ENCODE peak calls at places on chromosomes 16 and 17, in four cellular contexts. S, B, R and M are unnamed samples.
A peak's percentile ranks its signal among the peaks of the same experiment; 100 is the strongest.

GRCh38 chr16:58034786-58035185 is 9.2 kb downstream of the MMP15 start:
- DNase-seq in B (no peak), R (no peak), S (no peak), M (no peak)

GRCh38 chr16:72995151-72995881 is 52.6 kb downstream of the ZFHX3 start:
- DNase-seq in R (no peak), B (no peak), S (no peak), M (no peak)

GRCh38 chr17:15123593-15124590 is 141.2 kb downstream of the PMP22 start:
- DNase-seq in S (no peak), B (no peak), R (no peak), M (no peak)

GRCh38 chr16:897701-898100 is 73.1 kb downstream of the LMF1 start:
- DNase-seq in B (no peak), R (no peak), S (peak; percentile 12), M (no peak)

GRCh38 chr17:82344175-82344907 is 10.8 kb upstream of the SECTM1 start:
- DNase-seq in B (no peak), S (no peak), R (no peak), M (no peak)

GRCh38 chr17:42695500-42695899 is 13.2 kb downstream of the CNTNAP1 start:
- DNase-seq in S (no peak), R (peak; percentile 9), B (no peak), M (no peak)

GRCh38 chr16:69195371-69196029 is 8.5 kb downstream of the SNTB2 start:
- DNase-seq in B (no peak), R (no peak), S (no peak), M (no peak)

GRCh38 chr16:85172465-85173071 is 60.3 kb upstream of the CIBAR2 start:
- DNase-seq in S (peak; percentile 10), R (no peak), B (no peak), M (peak; percentile 36)

GRCh38 chr17:8479431-8479947 is 43.8 kb downstream of the NDEL1 start:
- DNase-seq in S (no peak), R (peak; percentile 63), B (no peak), M (no peak)

GRCh38 chr16:66908762-66909559 is 9.7 kb downstream of the CDH16 start:
- DNase-seq in S (no peak), R (no peak), B (no peak), M (no peak)

GRCh38 chr16:71537643-71538042 is 11.4 kb downstream of the CHST4 start:
- DNase-seq in R (no peak), S (no peak), B (peak; percentile 3), M (no peak)

GRCh38 chr17:39863918-39864746 is at the start of gene IKZF3:
- DNase-seq in R (no peak), B (peak; percentile 82), S (peak; percentile 82), M (peak; percentile 20)

GRCh38 chr17:60161598-60162330 is 12.0 kb downstream of the CA4 start:
- DNase-seq in R (no peak), S (no peak), B (no peak), M (no peak)

GRCh38 chr16:57569306-57569946 is 27.0 kb downstream of the ADGRG5 start:
- DNase-seq in S (no peak), R (no peak), B (no peak), M (no peak)

GRCh38 chr16:47244206-47244605 is 100.5 kb upstream of the NETO2 start:
- DNase-seq in B (no peak), R (no peak), S (no peak), M (no peak)

GRCh38 chr17:65145743-65146142 is 8.6 kb downstream of the RGS9 start:
- DNase-seq in S (no peak), R (no peak), B (no peak), M (no peak)

GRCh38 chr16:77394699-77395098 is 40.1 kb downstream of the ADAMTS18 start:
- DNase-seq in R (no peak), B (no peak), S (no peak), M (no peak)

GRCh38 chr17:50055055-50055425 is 870 bp upstream of the ITGA3 start:
- DNase-seq in B (peak; percentile 22), S (no peak), R (no peak), M (no peak)

GRCh38 chr16:62870554-62870953 is 834.3 kb upstream of the CDH8 start:
- DNase-seq in S (no peak), B (no peak), R (no peak), M (no peak)

GRCh38 chr16:11078812-11079459 is 134.6 kb downstream of the CLEC16A start:
- DNase-seq in R (peak; percentile 72), B (no peak), S (no peak), M (no peak)

GRCh38 chr17:48575673-48576478 is 2.3 kb downstream of the HOXB4 start:
- DNase-seq in R (no peak), B (no peak), S (no peak), M (no peak)
- H3K27me3 ChIP-seq in R (no peaks in the 10 kb centered on the region), B (no peaks in the 10 kb centered on the region), S (peaks cover 21% of the 10 kb centered on the region), M (peaks cover 87% of the 10 kb centered on the region)

GRCh38 chr17:63783522-63783921 is 9.6 kb downstream of the DDX42 start:
- DNase-seq in S (no peak), R (no peak), B (no peak), M (no peak)
- H3K27me3 ChIP-seq in S (no peaks in the 10 kb centered on the region), R (no peaks in the 10 kb centered on the region), B (no peaks in the 10 kb centered on the region), M (no peaks in the 10 kb centered on the region)

GRCh38 chr16:1916654-1916990 is 1.6 kb downstream of the HS3ST6 start:
- DNase-seq in B (no peak), R (no peak), S (no peak), M (no peak)

GRCh38 chr16:1914084-1914608 is 4.1 kb downstream of the HS3ST6 start:
- DNase-seq in S (no peak), B (no peak), R (no peak), M (no peak)

GRCh38 chr16:1915732-1916653 is 2.2 kb downstream of the HS3ST6 start:
- DNase-seq in B (no peak), R (no peak), S (no peak), M (no peak)

GRCh38 chr16:1913327-1914083 is 4.7 kb downstream of the HS3ST6 start:
- DNase-seq in B (no peak), R (no peak), S (no peak), M (no peak)

GRCh38 chr16:1914759-1915387 is 3.3 kb downstream of the HS3ST6 start:
- DNase-seq in S (no peak), B (no peak), R (no peak), M (no peak)
- H3K27me3 ChIP-seq in S (no peaks in the 10 kb centered on the region), B (peaks cover 10% of the 10 kb centered on the region), R (no peaks in the 10 kb centered on the region), M (peaks cover 44% of the 10 kb centered on the region)

DNA sequence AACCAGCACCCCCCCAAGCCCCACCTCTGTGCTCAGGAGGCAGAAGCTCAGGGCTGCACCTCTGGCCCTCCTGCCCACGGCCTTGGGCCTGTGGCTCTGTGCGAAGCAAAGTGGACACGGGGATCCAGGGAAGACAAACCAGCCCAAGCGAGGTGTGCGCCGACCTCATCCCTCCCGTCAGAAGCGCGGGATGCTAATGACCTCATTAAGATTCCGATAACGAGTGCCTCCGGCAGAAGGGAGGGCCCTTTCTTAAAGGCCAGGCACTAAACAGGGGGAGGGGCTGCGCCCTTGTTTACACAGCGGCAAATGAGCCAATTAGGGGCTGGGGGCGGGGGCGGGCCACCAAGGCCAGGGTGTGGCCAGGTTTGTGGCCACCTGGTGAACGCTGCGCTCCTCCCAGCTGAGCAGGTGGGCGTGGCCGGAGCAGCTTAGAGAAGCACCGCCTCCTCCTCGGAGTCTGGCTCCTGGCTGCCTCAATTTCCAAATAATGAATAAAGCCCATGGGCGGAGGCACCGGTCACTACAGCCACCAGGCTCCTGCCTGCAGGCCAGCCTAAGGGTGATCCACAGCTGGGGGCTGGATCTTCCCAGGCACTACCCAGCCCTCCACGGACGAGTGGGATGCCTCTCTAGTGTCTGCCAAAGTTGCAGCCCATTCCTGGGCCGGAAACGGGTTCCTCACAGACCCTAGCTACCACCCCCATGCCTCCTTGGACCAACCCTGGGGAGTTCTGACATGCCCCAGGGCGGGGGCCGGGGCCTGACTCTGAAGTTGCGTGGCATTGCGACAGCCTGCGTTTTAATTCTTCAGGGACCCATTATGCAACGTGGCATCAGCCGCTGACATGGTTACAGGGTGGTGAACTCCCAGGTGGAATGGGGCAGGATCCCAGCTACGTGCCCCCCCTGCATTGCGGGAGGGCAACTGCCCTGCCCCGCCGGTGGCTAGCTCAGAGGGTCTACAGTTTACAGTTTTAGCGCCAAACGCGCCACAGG is 3.0 kb downstream of the CBX4 start:
- DNase-seq in S (peak; percentile 21), R (no peak), B (no peak), M (peak; percentile 77)
- H3K27me3 ChIP-seq in S (peaks cover 14% of the 10 kb centered on the region), R (no peaks in the 10 kb centered on the region), B (peaks cover 14% of the 10 kb centered on the region), M (peaks cover 11% of the 10 kb centered on the region)